ENCODE peak calls at places on chromosomes 6 and 20, in ten cellular contexts. W is heart right ventricle, V is choroid plexus epithelial cell, D is PC-3, K is dorsolateral prefrontal cortex, T is lung, M is mammary epithelial cell, S is tibial nerve, R is lower lobe of right lung, I is AG09309. P is an unnamed sample.

GRCh38 chr20:47610247-47610944 is 108.7 kb downstream of the NCOA3 start:
- DNase-seq in W (no peak), V (peak), D (peak), K (no peak), T (no peak), M (peak), S (no peak), R (no peak), I (peak), P (peak)

GRCh38 chr20:22575087-22575721 is 9.2 kb downstream of the FOXA2 start:
- DNase-seq in W (no peak), V (peak), D (peak), K (no peak), T (no peak), M (no peak), S (no peak), R (no peak), I (no peak), P (no peak)

GRCh38 chr20:41058007-41058673 is 29.5 kb downstream of the TOP1 start:
- DNase-seq in W (no peak), V (peak), D (peak), K (no peak), T (peak), M (peak), S (no peak), R (no peak), I (peak), P (no peak)

GRCh38 chr6:148507774-148508173 is 165.1 kb downstream of the SASH1 start:
- DNase-seq in W (no peak), V (peak), D (no peak), K (no peak), T (no peak), M (no peak), S (no peak), R (no peak), I (no peak), P (peak)

GRCh38 chr6:135181333-135182119 is 418 bp downstream of the MYB start:
- DNase-seq in W (no peak), V (no peak), D (no peak), K (no peak), T (no peak), M (peak), S (no peak), R (no peak), I (no peak), P (no peak)

GRCh38 chr6:4914412-4915159 is 89.3 kb downstream of the RPP40 start:
- DNase-seq in W (no peak), V (peak), D (peak), K (no peak), T (no peak), M (peak), S (no peak), R (no peak), I (peak), P (no peak)

GRCh38 chr6:2197177-2197671 is 48.2 kb downstream of the GMDS start:
- DNase-seq in W (no peak), V (peak), D (peak), K (no peak), T (no peak), M (peak), S (peak), R (no peak), I (peak), P (no peak)

GRCh38 chr6:24910331-24910849 is 25.4 kb downstream of the RIPOR2 start:
- DNase-seq in W (peak), V (peak), D (no peak), K (no peak), T (no peak), M (peak), S (no peak), R (peak), I (no peak), P (no peak)

GRCh38 chr6:43627008-43627825 is 1.8 kb downstream of the GTPBP2 start:
- DNase-seq in W (no peak), V (peak), D (peak), K (no peak), T (peak), M (peak), S (peak), R (peak), I (peak), P (peak)

DNA sequence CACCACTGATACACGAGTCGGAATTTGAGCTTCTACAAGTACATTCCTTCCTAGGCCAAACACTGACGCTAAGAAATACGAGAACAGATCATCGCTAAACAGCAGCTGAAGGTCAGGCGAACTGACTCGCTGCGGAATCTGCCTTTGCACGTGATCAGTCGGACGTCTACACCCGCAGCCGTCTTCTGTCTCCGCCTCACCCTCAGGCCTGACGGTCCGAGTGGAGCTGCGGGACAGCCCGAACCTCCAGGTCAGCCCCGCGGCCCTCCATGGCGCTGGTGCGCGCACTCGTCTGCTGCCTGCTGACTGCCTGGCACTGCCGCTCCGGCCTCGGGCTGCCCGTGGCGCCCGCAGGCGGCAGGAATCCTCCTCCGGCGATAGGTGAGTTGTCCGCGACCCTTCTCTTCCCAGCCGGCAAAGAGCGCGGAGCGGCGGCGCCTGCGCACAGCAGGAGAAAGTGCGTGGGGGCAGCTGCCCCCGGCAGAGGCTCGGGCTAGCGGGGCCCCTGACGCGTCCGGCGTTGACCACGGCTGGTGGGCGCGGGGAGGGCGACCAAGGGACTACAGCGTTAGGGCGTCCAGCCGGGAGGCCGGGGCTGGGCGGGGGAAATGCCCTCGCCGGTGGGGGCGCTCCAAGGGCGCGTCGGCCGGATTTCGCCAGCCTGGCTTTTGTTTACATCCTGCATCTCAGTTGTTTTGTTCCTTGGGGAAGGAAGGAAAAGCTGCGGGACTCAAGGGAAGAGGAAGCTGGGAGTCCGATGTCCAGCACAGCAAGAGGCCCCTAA is at the start of gene SMPDL3A:
- DNase-seq in W (peak), V (peak), D (peak), K (peak), T (peak), M (peak), S (peak), R (peak), I (peak), P (peak)
- TF ChIP-seq CTCF in W (peak), V (peak), D (peak), K (peak), T (no peak), M (peak), S (peak), R (peak), I (peak), P (no peak)

DNA sequence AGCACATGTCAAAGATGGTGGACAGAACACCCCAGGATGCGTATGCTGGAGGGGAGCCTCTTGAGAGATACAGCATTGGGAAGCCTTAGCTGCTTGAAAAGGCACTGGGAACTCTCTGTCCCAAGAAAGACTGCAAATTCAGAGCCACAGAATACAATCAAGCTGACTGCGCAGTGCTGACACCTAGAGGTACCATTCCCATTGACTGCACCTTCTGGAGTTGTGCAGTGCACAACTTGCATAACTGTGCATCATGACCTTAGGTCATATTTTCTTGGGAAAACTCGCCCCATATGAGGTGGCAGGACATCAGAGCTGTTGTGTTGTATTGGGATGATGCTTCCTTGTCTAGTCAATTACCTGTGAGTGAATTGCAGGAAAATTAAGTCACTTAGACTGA is 646.5 kb upstream of the NOX3 start:
- DNase-seq in W (no peak), V (no peak), D (peak), K (no peak), T (no peak), M (no peak), S (no peak), R (no peak), I (no peak), P (no peak)
- TF ChIP-seq CTCF in W (no peak), V (no peak), D (peak), K (no peak), T (no peak), M (no peak), S (no peak), R (no peak), I (no peak), P (no peak)

GRCh38 chr20:38935285-38935684 is 9.1 kb downstream of the FAM83D start:
- DNase-seq in W (no peak), V (peak), D (peak), K (no peak), T (no peak), M (peak), S (no peak), R (no peak), I (no peak), P (no peak)
- TF ChIP-seq CTCF in W (peak), V (peak), D (peak), K (no peak), T (no peak), M (peak), S (no peak), R (no peak), I (peak), P (no peak)

GRCh38 chr6:13709698-13710551 is 1.7 kb downstream of the RANBP9 start:
- DNase-seq in W (no peak), V (peak), D (peak), K (no peak), T (no peak), M (peak), S (no peak), R (no peak), I (no peak), P (no peak)

GRCh38 chr6:13710552-13711383 is 867 bp downstream of the RANBP9 start:
- DNase-seq in W (peak), V (peak), D (peak), K (no peak), T (peak), M (peak), S (no peak), R (peak), I (no peak), P (peak)

GRCh38 chr6:13712485-13712990 is 903 bp upstream of the RANBP9 start:
- DNase-seq in W (no peak), V (peak), D (peak), K (no peak), T (no peak), M (no peak), S (no peak), R (no peak), I (no peak), P (no peak)

GRCh38 chr6:13711726-13712484 is at the start of gene RANBP9:
- DNase-seq in W (peak), V (peak), D (peak), K (peak), T (peak), M (peak), S (peak), R (peak), I (peak), P (peak)

DNA sequence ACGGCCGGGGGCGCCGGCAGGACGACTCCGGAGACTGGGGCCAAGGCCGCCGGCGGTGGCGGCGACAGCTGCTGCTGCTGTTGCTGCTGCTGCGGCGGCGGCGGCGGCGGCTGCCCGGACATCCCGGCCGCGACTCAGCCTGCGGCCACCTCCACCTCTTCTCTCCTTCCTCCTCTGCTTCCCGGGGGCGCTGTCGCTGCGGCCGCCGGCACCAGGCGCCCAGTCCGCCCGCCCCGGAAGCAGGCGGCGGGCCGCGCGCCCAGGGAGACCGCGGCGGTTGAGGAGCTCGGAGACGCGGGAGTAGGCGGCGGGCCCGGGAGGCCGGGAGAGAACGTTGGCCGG is 280 bp downstream of the RANBP9 start:
- DNase-seq in W (no peak), V (no peak), D (no peak), K (no peak), T (no peak), M (no peak), S (no peak), R (no peak), I (no peak), P (no peak)
- TF ChIP-seq CTCF in W (peak), V (peak), D (peak), K (no peak), T (no peak), M (no peak), S (no peak), R (peak), I (peak), P (no peak)

GRCh38 chr6:146914563-146915483 is 289.4 kb upstream of the STXBP5 start:
- DNase-seq in W (no peak), V (peak), D (peak), K (no peak), T (no peak), M (peak), S (no peak), R (no peak), I (peak), P (no peak)

GRCh38 chr6:146911635-146912034 is 292.6 kb upstream of the STXBP5 start:
- DNase-seq in W (no peak), V (no peak), D (no peak), K (no peak), T (no peak), M (no peak), S (no peak), R (no peak), I (no peak), P (no peak)

GRCh38 chr6:146912730-146913680 is 291.2 kb upstream of the STXBP5 start:
- DNase-seq in W (no peak), V (peak), D (no peak), K (no peak), T (no peak), M (no peak), S (no peak), R (no peak), I (no peak), P (no peak)

GRCh38 chr6:146915671-146916127 is 288.5 kb upstream of the STXBP5 start:
- DNase-seq in W (no peak), V (peak), D (peak), K (no peak), T (no peak), M (peak), S (no peak), R (no peak), I (no peak), P (no peak)

DNA sequence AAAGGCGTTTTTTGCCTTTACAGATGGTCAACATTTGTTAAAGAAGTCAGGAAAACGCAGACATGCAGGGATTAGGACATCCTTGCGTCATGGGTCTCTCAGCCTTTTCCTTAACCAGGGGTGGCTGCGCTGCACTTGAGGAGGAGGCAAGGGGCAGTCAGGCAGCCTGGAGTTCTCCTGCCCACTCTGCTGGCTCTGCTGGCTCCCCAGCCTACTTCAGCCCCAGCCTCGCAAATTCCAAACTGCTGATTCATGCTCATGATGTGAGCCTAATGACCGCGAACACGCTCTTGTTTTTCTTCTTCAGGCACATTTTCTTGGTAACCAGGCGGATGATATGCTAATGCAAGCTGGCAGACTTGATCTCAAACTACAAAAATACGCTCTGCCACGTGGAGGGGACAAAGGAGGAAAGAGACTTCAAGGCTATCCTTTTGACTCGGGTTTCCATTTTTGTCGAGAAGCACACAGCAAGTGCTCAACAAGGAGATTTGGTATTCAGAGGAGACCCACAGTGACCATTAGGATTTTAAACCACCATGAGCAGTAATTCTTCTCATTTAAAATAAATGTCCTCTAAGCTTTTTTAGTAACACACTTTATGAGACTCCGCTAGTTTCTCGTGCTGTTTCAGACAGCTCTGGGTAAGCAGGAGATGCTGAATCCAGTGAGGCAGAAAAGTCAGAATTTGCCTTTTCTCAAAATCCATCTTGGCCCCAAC is 290.2 kb upstream of the STXBP5 start:
- DNase-seq in W (peak), V (peak), D (peak), K (no peak), T (peak), M (peak), S (peak), R (peak), I (peak), P (peak)
- TF ChIP-seq CTCF in W (no peak), V (peak), D (no peak), K (no peak), T (no peak), M (no peak), S (no peak), R (no peak), I (no peak), P (no peak)

GRCh38 chr20:64133951-64134407 is 26.6 kb upstream of the NPBWR2 start:
- DNase-seq in W (no peak), V (peak), D (no peak), K (no peak), T (no peak), M (no peak), S (no peak), R (peak), I (no peak), P (peak)
- TF ChIP-seq CTCF in W (no peak), V (peak), D (peak), K (no peak), T (no peak), M (no peak), S (no peak), R (no peak), I (peak), P (no peak)

P was measured in lower leg skin.